ENCODE peak calls at places on chromosome 17, in four cellular contexts. V, A, J and E are unnamed samples.
A peak's percentile ranks its signal among the peaks of the same experiment; 100 is the strongest.

GRCh38 chr17:40065041-40065770 is 2.4 kb downstream of the THRA start:
- DNase-seq in V (no peak), J (peak; percentile 69), A (no peak), E (peak; percentile 72)

GRCh38 chr17:78257810-78258322 is 26.4 kb downstream of the TMEM235 start:
- DNase-seq in A (no peak), J (no peak), V (no peak), E (peak; percentile 32)

GRCh38 chr17:7858487-7858832 is 657 bp downstream of the CYB5D1 start:
- DNase-seq in V (no peak), J (peak; percentile 85), A (no peak), E (peak; percentile 57)

GRCh38 chr17:8475820-8476219 is 40.1 kb downstream of the NDEL1 start:
- DNase-seq in J (no peak), V (no peak), A (no peak), E (no peak)

GRCh38 chr17:4850236-4850635 is 17.1 kb downstream of the MINK1 start:
- DNase-seq in J (no peak), A (no peak), V (no peak), E (no peak)

GRCh38 chr17:35895602-35896001 is 15.4 kb upstream of the CCL5 start:
- DNase-seq in A (no peak), J (no peak), V (no peak), E (peak; percentile 16)

GRCh38 chr17:80968602-80969029 is 23.0 kb upstream of the CHMP6 start:
- DNase-seq in J (peak; percentile 71), V (no peak), A (no peak), E (peak; percentile 53)

GRCh38 chr17:65278050-65278819 is 141.1 kb downstream of the RGS9 start:
- DNase-seq in A (peak; percentile 54), J (peak; percentile 78), V (no peak), E (peak; percentile 54)

GRCh38 chr17:47604268-47604927 is 45.3 kb upstream of the KPNB1 start:
- DNase-seq in A (no peak), J (peak; percentile 26), V (peak; percentile 41), E (peak; percentile 54)

GRCh38 chr17:48606892-48607241 is 2.1 kb upstream of the HOXB6 start:
- DNase-seq in J (no peak), V (no peak), A (no peak), E (no peak)

GRCh38 chr17:14205992-14206461 is 30.6 kb downstream of the CDRT15 start:
- DNase-seq in V (no peak), A (no peak), J (no peak), E (no peak)

GRCh38 chr17:68461589-68461988 is 4.3 kb upstream of the WIPI1 start:
- DNase-seq in A (no peak), V (no peak), J (no peak), E (no peak)

GRCh38 chr17:1785925-1786324 is 24.1 kb downstream of the SERPINF1 start:
- DNase-seq in V (no peak), A (no peak), J (peak; percentile 72), E (no peak)

GRCh38 chr17:15655162-15655561 is 28.9 kb downstream of the TRIM16 start:
- DNase-seq in A (no peak), J (peak; percentile 16), V (no peak), E (peak; percentile 66)

GRCh38 chr17:4854181-4854681 is 21.1 kb downstream of the MINK1 start:
- DNase-seq in J (peak; percentile 63), V (peak; percentile 10), A (no peak), E (peak; percentile 52)

GRCh38 chr17:58059141-58059540 is 24.1 kb upstream of the DYNLL2 start:
- DNase-seq in V (no peak), J (no peak), A (no peak), E (no peak)
- H3K4me3 ChIP-seq in V (no peak overlapping the region), J (no peak overlapping the region), A (no peak overlapping the region), E (no peak overlapping the region)

GRCh38 chr17:56975656-56976055 is 2.3 kb upstream of the SCPEP1 start:
- DNase-seq in A (no peak), J (no peak), V (no peak), E (no peak)

GRCh38 chr17:56979091-56979480 is 1.2 kb downstream of the SCPEP1 start:
- DNase-seq in J (no peak), A (no peak), V (no peak), E (no peak)

GRCh38 chr17:56977673-56978395 is at the start of gene SCPEP1:
- DNase-seq in J (peak; percentile 88), V (peak; percentile 44), A (peak; percentile 59), E (peak; percentile 74)

GRCh38 chr17:56978441-56979090 is 635 bp downstream of the SCPEP1 start:
- DNase-seq in A (no peak), J (peak; percentile 19), V (no peak), E (no peak)

DNA sequence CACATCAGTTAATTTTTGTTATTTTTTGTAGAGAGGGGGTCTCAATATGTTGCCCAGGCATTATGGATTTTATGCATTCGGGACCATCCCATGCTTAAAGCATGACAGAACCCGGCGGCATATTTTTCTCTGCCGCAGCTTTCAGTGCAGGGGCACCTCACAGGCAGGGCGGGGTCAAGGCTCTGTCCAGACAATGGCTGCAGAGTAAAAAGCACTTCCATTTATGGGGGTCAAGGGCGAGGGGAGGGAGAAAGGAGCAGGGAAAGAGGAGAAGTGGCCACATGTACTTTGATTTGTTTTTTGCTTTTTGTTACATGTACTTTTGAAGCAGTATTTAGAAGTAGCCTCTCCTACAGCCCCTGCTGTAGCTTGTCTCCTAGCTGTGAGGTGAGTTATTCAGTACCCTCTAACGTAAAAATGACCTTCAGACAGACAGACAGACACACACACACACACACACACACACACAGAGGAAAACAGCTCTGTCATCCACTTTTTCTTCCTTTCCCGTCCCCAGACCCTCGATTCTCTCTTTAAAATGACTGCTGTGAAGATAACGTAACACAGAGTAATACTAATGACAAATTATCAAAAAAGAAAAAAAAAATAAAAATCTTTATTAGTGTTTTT is 875 bp upstream of the SCPEP1 start:
- DNase-seq in A (no peak), J (no peak), V (no peak), E (no peak)
- H3K4me3 ChIP-seq in A (no peak overlapping the region), J (peak overlapping the region; percentile 58), V (peak overlapping the region; percentile 89), E (peak overlapping the region; percentile 94)

GRCh38 chr17:30545024-30545423 is 67.8 kb downstream of the GOSR1 start:
- DNase-seq in A (no peak), V (no peak), J (no peak), E (no peak)
- H3K4me3 ChIP-seq in A (no peak overlapping the region), V (no peak overlapping the region), J (no peak overlapping the region), E (no peak overlapping the region)

DNA sequence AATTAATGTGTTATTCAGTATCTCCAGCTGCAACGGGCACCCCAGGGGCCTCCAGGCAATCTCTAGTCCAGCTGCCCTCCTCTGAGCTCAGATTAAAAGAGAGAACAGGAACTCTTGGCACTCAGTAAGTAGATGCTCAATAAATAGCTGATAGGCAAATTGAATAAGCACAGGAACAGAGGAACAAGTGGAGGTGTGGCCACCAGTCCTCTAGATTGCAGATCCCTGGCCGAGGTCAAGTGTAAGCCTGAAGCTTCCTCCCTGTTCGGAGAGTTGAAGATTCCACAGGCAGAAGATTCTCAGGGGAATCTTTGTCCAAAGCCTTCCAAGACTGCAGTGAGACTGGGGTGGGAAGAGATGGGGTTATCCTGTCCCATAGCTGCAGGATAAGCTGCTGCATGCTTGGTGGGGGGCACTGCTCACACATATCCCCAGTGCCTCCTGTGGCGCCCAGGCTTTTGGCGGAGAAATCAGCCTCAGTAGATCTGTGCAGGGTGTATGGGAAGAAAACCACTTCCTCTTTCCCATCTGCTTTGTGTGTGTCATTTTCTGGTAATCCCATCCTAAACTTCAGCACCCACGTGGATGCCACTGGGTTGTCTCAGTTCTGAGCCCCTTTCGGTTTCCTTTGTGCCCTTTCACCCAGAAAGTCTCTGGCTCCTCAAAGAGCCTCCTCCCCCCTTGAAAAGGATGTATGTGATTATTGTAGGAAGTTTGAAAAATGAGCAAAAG is 12.1 kb downstream of the CD300A start:
- DNase-seq in A (no peak), J (no peak), V (no peak), E (no peak)
- H3K4me3 ChIP-seq in A (no peak overlapping the region), J (no peak overlapping the region), V (no peak overlapping the region), E (no peak overlapping the region)